ENCODE peak calls at places on chromosomes 3 and 15, in four cellular contexts. One of them, this sample, is unnamed.

GRCh38 chr15:64731012-64731806 is 44.2 kb downstream of the RBPMS2 start:
- DNase-seq in HT-29: peak
- DNase-seq in activated CD8-positive, alpha-beta memory T cell treated with anti-CD3 and anti-CD28 coated beads for 24 hours: peak
- DNase-seq in cerebellar cortex: peak
- DNase-seq in this sample: peak

GRCh38 chr3:99867594-99868437 is 50.2 kb downstream of the CMSS1 start:
- DNase-seq in HT-29: no peak
- DNase-seq in activated CD8-positive, alpha-beta memory T cell treated with anti-CD3 and anti-CD28 coated beads for 24 hours: no peak
- DNase-seq in cerebellar cortex: no peak
- DNase-seq in this sample: no peak

GRCh38 chr15:60457985-60458384 is 21.0 kb downstream of the ICE2 start:
- DNase-seq in HT-29: no peak
- DNase-seq in activated CD8-positive, alpha-beta memory T cell treated with anti-CD3 and anti-CD28 coated beads for 24 hours: no peak
- DNase-seq in cerebellar cortex: no peak
- DNase-seq in this sample: no peak

GRCh38 chr3:46737320-46737719 is 19.7 kb upstream of the PRSS50 start:
- DNase-seq in HT-29: no peak
- DNase-seq in activated CD8-positive, alpha-beta memory T cell treated with anti-CD3 and anti-CD28 coated beads for 24 hours: no peak
- DNase-seq in cerebellar cortex: no peak
- DNase-seq in this sample: no peak

GRCh38 chr15:31101262-31102048 is at the start of gene TRPM1:
- DNase-seq in HT-29: no peak
- DNase-seq in activated CD8-positive, alpha-beta memory T cell treated with anti-CD3 and anti-CD28 coated beads for 24 hours: peak
- DNase-seq in cerebellar cortex: no peak
- DNase-seq in this sample: no peak

GRCh38 chr15:39695793-39696192 is 86.8 kb downstream of the FSIP1 start:
- DNase-seq in HT-29: no peak
- DNase-seq in activated CD8-positive, alpha-beta memory T cell treated with anti-CD3 and anti-CD28 coated beads for 24 hours: no peak
- DNase-seq in cerebellar cortex: no peak
- DNase-seq in this sample: no peak

GRCh38 chr15:35719964-35720507 is 174.1 kb upstream of the DPH6 start:
- DNase-seq in HT-29: no peak
- DNase-seq in activated CD8-positive, alpha-beta memory T cell treated with anti-CD3 and anti-CD28 coated beads for 24 hours: no peak
- DNase-seq in cerebellar cortex: no peak
- DNase-seq in this sample: no peak

GRCh38 chr15:43509923-43510229 is 7.5 kb upstream of the MAP1A start:
- DNase-seq in HT-29: no peak
- DNase-seq in activated CD8-positive, alpha-beta memory T cell treated with anti-CD3 and anti-CD28 coated beads for 24 hours: no peak
- DNase-seq in cerebellar cortex: no peak
- DNase-seq in this sample: peak

GRCh38 chr15:76196286-76196948 is 114.9 kb downstream of the ETFA start:
- DNase-seq in HT-29: peak
- DNase-seq in activated CD8-positive, alpha-beta memory T cell treated with anti-CD3 and anti-CD28 coated beads for 24 hours: no peak
- DNase-seq in cerebellar cortex: peak
- DNase-seq in this sample: peak

GRCh38 chr15:43514241-43515057 is 3.0 kb upstream of the MAP1A start:
- DNase-seq in HT-29: peak
- DNase-seq in activated CD8-positive, alpha-beta memory T cell treated with anti-CD3 and anti-CD28 coated beads for 24 hours: no peak
- DNase-seq in cerebellar cortex: peak
- DNase-seq in this sample: peak

GRCh38 chr3:23217872-23218554 is 14.9 kb downstream of the UBE2E2 start:
- DNase-seq in HT-29: no peak
- DNase-seq in activated CD8-positive, alpha-beta memory T cell treated with anti-CD3 and anti-CD28 coated beads for 24 hours: no peak
- DNase-seq in cerebellar cortex: no peak
- DNase-seq in this sample: peak

GRCh38 chr15:65086680-65087111 is 10.2 kb downstream of the KBTBD13 start:
- DNase-seq in HT-29: peak
- DNase-seq in activated CD8-positive, alpha-beta memory T cell treated with anti-CD3 and anti-CD28 coated beads for 24 hours: no peak
- DNase-seq in cerebellar cortex: no peak
- DNase-seq in this sample: peak

GRCh38 chr15:62119926-62120273 is 45.2 kb downstream of the C2CD4B start:
- DNase-seq in HT-29: no peak
- DNase-seq in activated CD8-positive, alpha-beta memory T cell treated with anti-CD3 and anti-CD28 coated beads for 24 hours: no peak
- DNase-seq in cerebellar cortex: no peak
- DNase-seq in this sample: no peak

GRCh38 chr3:51718547-51719412 is 11.9 kb downstream of the GRM2 start:
- DNase-seq in HT-29: peak
- DNase-seq in activated CD8-positive, alpha-beta memory T cell treated with anti-CD3 and anti-CD28 coated beads for 24 hours: peak
- DNase-seq in cerebellar cortex: peak
- DNase-seq in this sample: peak

GRCh38 chr3:112646623-112647022 is 5.7 kb upstream of the CCDC80 start:
- DNase-seq in HT-29: peak
- DNase-seq in activated CD8-positive, alpha-beta memory T cell treated with anti-CD3 and anti-CD28 coated beads for 24 hours: no peak
- DNase-seq in cerebellar cortex: no peak
- DNase-seq in this sample: peak

GRCh38 chr3:49469037-49469875 is 811 bp upstream of the DAG1 start:
- DNase-seq in HT-29: peak
- DNase-seq in activated CD8-positive, alpha-beta memory T cell treated with anti-CD3 and anti-CD28 coated beads for 24 hours: peak
- DNase-seq in cerebellar cortex: peak
- DNase-seq in this sample: peak

GRCh38 chr15:101060576-101061551 is 141.7 kb downstream of the LRRK1 start:
- DNase-seq in HT-29: no peak
- DNase-seq in activated CD8-positive, alpha-beta memory T cell treated with anti-CD3 and anti-CD28 coated beads for 24 hours: peak
- DNase-seq in cerebellar cortex: no peak
- DNase-seq in this sample: no peak

GRCh38 chr3:140432176-140432753 is 245.6 kb upstream of the TRIM42 start:
- DNase-seq in HT-29: no peak
- DNase-seq in activated CD8-positive, alpha-beta memory T cell treated with anti-CD3 and anti-CD28 coated beads for 24 hours: no peak
- DNase-seq in cerebellar cortex: no peak
- DNase-seq in this sample: no peak

GRCh38 chr3:175029828-175030227 is 170.7 kb downstream of the NAALADL2 start:
- DNase-seq in HT-29: no peak
- DNase-seq in activated CD8-positive, alpha-beta memory T cell treated with anti-CD3 and anti-CD28 coated beads for 24 hours: no peak
- DNase-seq in cerebellar cortex: no peak
- DNase-seq in this sample: no peak

GRCh38 chr15:58465866-58466517 is 34.2 kb downstream of the LIPC start:
- DNase-seq in HT-29: no peak
- DNase-seq in activated CD8-positive, alpha-beta memory T cell treated with anti-CD3 and anti-CD28 coated beads for 24 hours: no peak
- DNase-seq in cerebellar cortex: no peak
- DNase-seq in this sample: no peak

GRCh38 chr3:185585523-185585861 is 603 bp upstream of the SENP2 start:
- DNase-seq in HT-29: no peak
- DNase-seq in activated CD8-positive, alpha-beta memory T cell treated with anti-CD3 and anti-CD28 coated beads for 24 hours: no peak
- DNase-seq in cerebellar cortex: no peak
- DNase-seq in this sample: no peak

GRCh38 chr3:126245811-126246727 is 65.7 kb upstream of the ALDH1L1 start:
- DNase-seq in HT-29: peak
- DNase-seq in activated CD8-positive, alpha-beta memory T cell treated with anti-CD3 and anti-CD28 coated beads for 24 hours: no peak
- DNase-seq in cerebellar cortex: peak
- DNase-seq in this sample: peak

GRCh38 chr15:25239471-25240345 is 199.1 kb downstream of the UBE3A start:
- DNase-seq in HT-29: no peak
- DNase-seq in activated CD8-positive, alpha-beta memory T cell treated with anti-CD3 and anti-CD28 coated beads for 24 hours: peak
- DNase-seq in cerebellar cortex: no peak
- DNase-seq in this sample: no peak